ENCODE peak calls at places on chromosomes 3 and 15, in six cellular contexts. Q, S, H, R, X and I are unnamed samples.

GRCh38 chr3:111143-112069 is 85.2 kb upstream of the CHL1 start:
- DNase-seq in Q (no peak), S (no peak), H (no peak), R (no peak), X (no peak), I (no peak)

GRCh38 chr3:194584435-194584776 is 48.8 kb downstream of the TMEM44 start:
- DNase-seq in Q (no peak), S (no peak), H (no peak), R (no peak), X (no peak), I (no peak)

GRCh38 chr3:64972793-64973192 is 285.0 kb upstream of the ADAMTS9 start:
- DNase-seq in Q (no peak), S (no peak), H (no peak), R (no peak), X (no peak), I (no peak)

GRCh38 chr3:98032881-98033280 is 2.2 kb downstream of the GABRR3 start:
- DNase-seq in Q (no peak), S (no peak), H (no peak), R (no peak), X (no peak), I (no peak)

GRCh38 chr15:48040166-48040817 is 80.5 kb upstream of the SLC24A5 start:
- DNase-seq in Q (no peak), S (no peak), H (no peak), R (no peak), X (no peak), I (peak)

GRCh38 chr3:4712109-4712508 is 219.0 kb downstream of the ITPR1 start:
- DNase-seq in Q (peak), S (peak), H (no peak), R (no peak), X (no peak), I (peak)

GRCh38 chr15:89898628-89899302 is 5.0 kb upstream of the AP3S2 start:
- DNase-seq in Q (no peak), S (peak), H (no peak), R (peak), X (no peak), I (peak)

GRCh38 chr3:167783781-167784180 is 48.3 kb downstream of the SERPINI1 start:
- DNase-seq in Q (no peak), S (no peak), H (peak), R (no peak), X (no peak), I (no peak)

GRCh38 chr3:44903314-44903713 is 28.9 kb downstream of the TGM4 start:
- DNase-seq in Q (no peak), S (no peak), H (no peak), R (no peak), X (no peak), I (no peak)

GRCh38 chr3:169058681-169059080 is 604.8 kb downstream of the MECOM start:
- DNase-seq in Q (no peak), S (no peak), H (no peak), R (no peak), X (no peak), I (peak)

GRCh38 chr3:113794526-113794925 is 44.1 kb upstream of the GRAMD1C start:
- DNase-seq in Q (no peak), S (no peak), H (no peak), R (no peak), X (no peak), I (no peak)

GRCh38 chr15:77461486-77461885 is 40.8 kb downstream of the HMG20A start:
- DNase-seq in Q (no peak), S (no peak), H (no peak), R (no peak), X (no peak), I (no peak)

GRCh38 chr15:90412356-90413194 is 24.5 kb downstream of the IQGAP1 start:
- DNase-seq in Q (no peak), S (peak), H (no peak), R (no peak), X (no peak), I (peak)

GRCh38 chr3:54889731-54890130 is 38.1 kb downstream of the LRTM1 start:
- DNase-seq in Q (no peak), S (no peak), H (no peak), R (no peak), X (no peak), I (no peak)

GRCh38 chr3:138914870-138915502 is 32.0 kb downstream of the FOXL2 start:
- DNase-seq in Q (no peak), S (peak), H (no peak), R (no peak), X (no peak), I (no peak)

GRCh38 chr15:38614621-38615020 is 50.0 kb upstream of the RASGRP1 start:
- DNase-seq in Q (no peak), S (no peak), H (no peak), R (no peak), X (no peak), I (no peak)

GRCh38 chr3:100400424-100400781 is 486 bp downstream of the TOMM70 start:
- DNase-seq in Q (no peak), S (peak), H (no peak), R (no peak), X (no peak), I (peak)

GRCh38 chr15:73941871-73942635 is 15.8 kb downstream of the LOXL1 start:
- DNase-seq in Q (no peak), S (peak), H (no peak), R (peak), X (no peak), I (no peak)

GRCh38 chr3:100047455-100048141 is 66.7 kb downstream of the FILIP1L start:
- DNase-seq in Q (no peak), S (peak), H (no peak), R (no peak), X (no peak), I (peak)

GRCh38 chr3:127747751-127748521 is 74.4 kb downstream of the MGLL start:
- DNase-seq in Q (peak), S (peak), H (peak), R (no peak), X (peak), I (peak)

GRCh38 chr15:29312387-29312786 is 42.8 kb upstream of the NSMCE3 start:
- DNase-seq in Q (no peak), S (peak), H (no peak), R (no peak), X (no peak), I (no peak)

GRCh38 chr3:128307029-128307633 is 153.8 kb downstream of the EEFSEC start:
- DNase-seq in Q (no peak), S (peak), H (no peak), R (peak), X (no peak), I (no peak)

GRCh38 chr3:40258555-40258954 is 51.0 kb upstream of the EIF1B start:
- DNase-seq in Q (no peak), S (peak), H (no peak), R (no peak), X (no peak), I (peak)

GRCh38 chr3:139353920-139354556 is 10.2 kb downstream of the MRPS22 start:
- DNase-seq in Q (no peak), S (peak), H (no peak), R (no peak), X (no peak), I (peak)

GRCh38 chr3:151328298-151329036 is 882 bp downstream of the P2RY13 start:
- DNase-seq in Q (no peak), S (peak), H (no peak), R (no peak), X (no peak), I (no peak)

GRCh38 chr3:120448707-120449650 is 1.8 kb downstream of the FSTL1 start:
- DNase-seq in Q (no peak), S (peak), H (no peak), R (no peak), X (no peak), I (peak)

GRCh38 chr15:66657062-66658020 is 44.7 kb upstream of the SMAD6 start:
- DNase-seq in Q (no peak), S (no peak), H (no peak), R (no peak), X (no peak), I (no peak)

GRCh38 chr3:35043040-35043439 is 596.3 kb upstream of the ARPP21 start:
- DNase-seq in Q (no peak), S (no peak), H (no peak), R (no peak), X (no peak), I (no peak)

GRCh38 chr15:82183121-82184031 is 79.2 kb downstream of the EFL1 start:
- DNase-seq in Q (no peak), S (peak), H (no peak), R (no peak), X (no peak), I (no peak)

GRCh38 chr3:165855581-165855980 is 18.4 kb upstream of the BCHE start:
- DNase-seq in Q (no peak), S (peak), H (no peak), R (no peak), X (no peak), I (peak)

GRCh38 chr3:136818191-136818850 is 605 bp upstream of the SLC35G2 start:
- DNase-seq in Q (peak), S (peak), H (peak), R (no peak), X (peak), I (peak)

GRCh38 chr3:52041118-52041847 is 15.1 kb downstream of the DUSP7 start:
- DNase-seq in Q (no peak), S (peak), H (no peak), R (no peak), X (no peak), I (no peak)

GRCh38 chr3:71542548-71543370 is 40.8 kb downstream of the FOXP1 start:
- DNase-seq in Q (peak), S (peak), H (peak), R (no peak), X (peak), I (peak)

GRCh38 chr15:31265871-31266711 is 60.5 kb upstream of the KLF13 start:
- DNase-seq in Q (peak), S (no peak), H (peak), R (peak), X (no peak), I (no peak)

GRCh38 chr3:130748520-130748919 is 1.9 kb upstream of the PIK3R4 start:
- DNase-seq in Q (no peak), S (no peak), H (no peak), R (no peak), X (no peak), I (no peak)

GRCh38 chr3:129312021-129312639 is 33.5 kb downstream of the HMCES start:
- DNase-seq in Q (no peak), S (no peak), H (no peak), R (no peak), X (no peak), I (no peak)

GRCh38 chr3:143736651-143737050 is 111.6 kb downstream of the SLC9A9 start:
- DNase-seq in Q (no peak), S (peak), H (no peak), R (no peak), X (no peak), I (peak)

GRCh38 chr3:37115451-37115850 is 58.9 kb downstream of the LRRFIP2 start:
- DNase-seq in Q (no peak), S (peak), H (no peak), R (no peak), X (no peak), I (peak)

GRCh38 chr3:172608575-172608974 is 85.3 kb upstream of the TNFSF10 start:
- DNase-seq in Q (no peak), S (no peak), H (no peak), R (no peak), X (no peak), I (no peak)

GRCh38 chr3:149765762-149766334 is 13.6 kb upstream of the COMMD2 start:
- DNase-seq in Q (no peak), S (peak), H (no peak), R (no peak), X (no peak), I (peak)
- TF ChIP-seq CTCF in Q (no peak), S (peak), H (peak), R (no peak), X (peak), I (peak)

GRCh38 chr3:12991481-12991837 is 81.8 kb downstream of the IQSEC1 start:
- DNase-seq in Q (no peak), S (no peak), H (no peak), R (no peak), X (no peak), I (no peak)
- H3K27ac ChIP-seq in Q (no peak), S (peak), H (peak), R (no peak), X (peak), I (no peak)

DNA sequence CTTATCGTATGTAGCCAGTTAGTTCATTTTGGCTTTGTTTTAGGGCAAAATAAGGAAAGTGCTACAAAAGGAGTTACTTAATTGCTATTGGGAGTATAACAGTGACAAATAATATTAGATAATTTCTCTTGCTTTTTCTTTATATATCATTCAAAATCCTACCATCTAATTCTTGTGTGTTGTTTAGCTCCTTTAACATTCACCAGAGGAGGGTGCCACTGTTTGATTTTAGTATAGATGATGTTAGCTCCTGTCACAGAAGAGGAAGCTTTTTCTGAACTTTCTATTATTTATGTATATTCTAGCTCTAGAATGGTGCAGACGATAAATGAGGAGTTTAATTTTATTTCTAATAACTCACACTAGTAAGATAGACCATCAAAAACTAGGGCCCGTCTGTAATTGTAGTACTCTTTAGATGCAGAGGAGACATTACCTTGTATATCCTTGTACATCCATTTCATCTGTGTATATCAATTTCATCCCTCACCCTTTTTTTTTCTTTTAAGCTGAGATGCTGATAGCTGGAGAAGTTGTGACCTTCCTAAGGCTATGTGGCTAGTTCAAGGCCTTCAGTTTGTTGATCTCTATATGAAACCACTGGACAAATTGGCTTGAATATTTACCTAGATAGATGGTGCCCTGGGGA is 3.0 kb downstream of the PPM1L start:
- DNase-seq in Q (no peak), S (no peak), H (no peak), R (no peak), X (no peak), I (no peak)
- TF ChIP-seq CTCF in Q (no peak), S (peak), H (peak), R (no peak), X (no peak), I (no peak)

GRCh38 chr3:123613543-123613942 is 28.7 kb upstream of the HACD2 start:
- DNase-seq in Q (no peak), S (no peak), H (no peak), R (no peak), X (no peak), I (no peak)

GRCh38 chr3:123618768-123619484 is 34.1 kb upstream of the HACD2 start:
- DNase-seq in Q (peak), S (peak), H (peak), R (no peak), X (peak), I (no peak)

GRCh38 chr3:123618076-123618703 is 33.3 kb upstream of the HACD2 start:
- DNase-seq in Q (no peak), S (no peak), H (no peak), R (no peak), X (no peak), I (no peak)

GRCh38 chr3:123620338-123620737 is 35.5 kb upstream of the HACD2 start:
- DNase-seq in Q (no peak), S (peak), H (no peak), R (no peak), X (no peak), I (no peak)

DNA sequence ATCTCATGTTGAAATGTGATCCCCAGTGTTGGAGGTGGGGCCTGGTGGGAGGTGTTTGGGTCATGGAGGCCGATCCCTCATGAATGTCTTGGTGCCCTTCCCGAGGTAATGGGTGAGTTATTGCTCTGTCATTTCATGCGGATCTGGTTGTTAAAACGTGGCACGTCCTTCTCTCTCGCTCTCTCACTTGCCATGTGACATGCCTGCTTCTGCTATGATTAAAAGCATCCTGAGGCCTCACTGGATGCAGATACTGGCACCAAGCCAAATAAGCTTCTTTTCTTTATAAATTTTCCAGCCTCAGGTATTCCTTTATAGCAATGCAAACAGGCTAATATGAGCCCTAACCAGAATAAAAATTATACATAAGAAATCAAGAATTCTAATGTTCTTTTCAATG is 31.7 kb upstream of the HACD2 start:
- DNase-seq in Q (no peak), S (no peak), H (no peak), R (no peak), X (no peak), I (no peak)
- H3K27ac ChIP-seq in Q (no peak), S (no peak), H (no peak), R (no peak), X (no peak), I (no peak)

GRCh38 chr3:149020196-149020838 is 29.0 kb downstream of the GYG1 start:
- DNase-seq in Q (no peak), S (no peak), H (no peak), R (no peak), X (no peak), I (no peak)
- TF ChIP-seq CTCF in Q (no peak), S (no peak), H (no peak), R (no peak), X (no peak), I (no peak)

GRCh38 chr3:14457999-14458398 is 55.6 kb downstream of the SLC6A6 start:
- DNase-seq in Q (no peak), S (no peak), H (no peak), R (no peak), X (no peak), I (no peak)

GRCh38 chr3:14460342-14461005 is 58.1 kb downstream of the SLC6A6 start:
- DNase-seq in Q (peak), S (peak), H (peak), R (no peak), X (peak), I (no peak)

GRCh38 chr3:14459787-14460186 is 57.4 kb downstream of the SLC6A6 start:
- DNase-seq in Q (no peak), S (no peak), H (no peak), R (no peak), X (no peak), I (no peak)

GRCh38 chr3:14458434-14459280 is 56.3 kb downstream of the SLC6A6 start:
- DNase-seq in Q (no peak), S (no peak), H (no peak), R (no peak), X (no peak), I (no peak)

DNA sequence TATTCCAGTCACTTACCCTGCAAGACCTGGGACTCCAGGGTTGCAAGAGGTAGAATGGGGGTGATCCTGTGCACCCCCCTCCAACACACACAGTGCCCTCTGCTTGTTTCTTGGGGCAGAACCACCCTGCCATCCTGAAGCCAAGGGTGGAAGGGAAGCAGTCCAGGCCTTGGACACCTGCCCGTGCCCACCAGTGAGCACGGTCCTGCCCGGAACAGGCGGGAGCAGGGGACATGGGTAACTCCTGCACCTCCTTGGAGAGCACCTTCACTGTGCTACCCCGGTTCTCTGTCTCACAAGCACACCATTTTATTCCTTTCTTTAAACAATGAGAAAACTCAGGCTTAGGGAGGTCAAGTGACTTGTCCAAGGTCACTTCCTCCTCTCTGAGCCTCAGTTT is 57.0 kb downstream of the SLC6A6 start:
- DNase-seq in Q (no peak), S (no peak), H (no peak), R (no peak), X (no peak), I (no peak)
- H3K27ac ChIP-seq in Q (no peak), S (no peak), H (no peak), R (no peak), X (no peak), I (no peak)

DNA sequence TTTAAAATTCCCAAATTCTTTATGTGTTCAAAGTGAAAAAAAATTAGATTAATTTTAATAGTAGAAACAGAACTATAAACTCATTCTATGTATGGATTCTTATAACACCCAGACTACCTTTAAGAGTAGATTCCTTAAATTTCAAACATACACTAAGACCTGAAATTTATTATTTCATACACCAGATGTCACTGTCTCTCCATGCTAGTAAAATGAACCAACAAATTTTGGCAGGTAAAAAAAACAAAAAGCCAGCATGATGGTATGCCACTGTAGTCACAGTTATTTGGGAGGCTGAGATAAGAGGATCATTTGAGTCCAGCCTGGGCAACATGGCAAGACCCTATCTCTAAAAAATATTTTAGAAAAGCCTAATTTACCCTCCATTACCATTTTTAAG is 461.3 kb upstream of the NAALADL2 start:
- DNase-seq in Q (no peak), S (peak), H (no peak), R (no peak), X (no peak), I (peak)
- TF ChIP-seq CTCF in Q (peak), S (peak), H (peak), R (no peak), X (peak), I (peak)

GRCh38 chr3:43874290-43874689 is 183.6 kb downstream of the ABHD5 start:
- DNase-seq in Q (no peak), S (peak), H (no peak), R (no peak), X (no peak), I (no peak)

GRCh38 chr3:43871627-43872245 is 181.0 kb downstream of the ABHD5 start:
- DNase-seq in Q (no peak), S (no peak), H (no peak), R (no peak), X (no peak), I (no peak)

GRCh38 chr3:43872901-43873300 is 182.2 kb downstream of the ABHD5 start:
- DNase-seq in Q (no peak), S (peak), H (no peak), R (no peak), X (no peak), I (no peak)

GRCh38 chr3:43872301-43872700 is 181.6 kb downstream of the ABHD5 start:
- DNase-seq in Q (no peak), S (peak), H (no peak), R (no peak), X (no peak), I (peak)

DNA sequence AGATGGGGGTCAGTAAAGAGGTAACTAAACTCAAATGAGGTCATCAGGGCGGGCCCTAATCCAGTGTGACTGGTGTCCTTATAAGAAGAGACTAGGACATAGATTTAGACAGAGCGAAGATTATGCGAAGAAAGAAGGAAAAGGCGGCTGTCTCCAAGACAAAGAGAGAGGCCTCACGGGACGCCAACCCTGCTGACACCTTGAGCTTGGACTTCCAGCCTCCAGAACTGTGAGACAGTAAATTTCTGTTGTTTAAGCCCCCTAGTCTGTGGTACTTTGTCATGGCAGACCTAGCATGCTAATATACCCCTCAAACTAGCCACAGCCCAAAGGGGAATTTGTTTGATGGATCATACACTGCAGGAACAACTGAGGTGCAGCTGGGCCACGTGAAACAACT is 183.0 kb downstream of the ABHD5 start:
- DNase-seq in Q (no peak), S (no peak), H (no peak), R (no peak), X (no peak), I (no peak)
- H3K27ac ChIP-seq in Q (no peak), S (peak), H (no peak), R (no peak), X (no peak), I (no peak)